ENCODE peak calls at places on chromosomes 13 and 19, in nine cellular contexts. U is lower leg skin; V is stimulated activated CD8-positive, alpha-beta memory T cell treated with anti-CD3 and anti-CD28 coated beads, Interleukin-15, amount 100 ng/mL, for 24 hours; J is T-helper 1 cell; Z is HFF-Myc; G is LoVo; I is amygdala; F is adrenal gland; A is HTR-8/SVneo. P is an unnamed sample.
A peak's percentile ranks its signal among the peaks of the same experiment; 100 is the strongest.

GRCh38 chr19:13118424-13119193 is 545 bp downstream of the NACC1 start:
- DNase-seq in Z (no peak), J (peak; percentile 30), V (no peak), G (peak; percentile 15), I (no peak), A (peak; percentile 84), F (no peak), U (no peak), P (peak; percentile 75)

GRCh38 chr13:37481005-37481857 is 117.3 kb downstream of the POSTN start:
- DNase-seq in U (no peak), G (no peak), F (no peak), V (no peak), I (no peak), J (no peak), Z (no peak), A (no peak), P (no peak)

GRCh38 chr13:32426191-32426980 is 1.5 kb downstream of the N4BP2L1 start:
- DNase-seq in J (peak; percentile 85), G (peak; percentile 54), A (no peak), Z (no peak), V (no peak), I (no peak), F (no peak), U (no peak), P (peak; percentile 79)

GRCh38 chr19:44005968-44006367 is 3.2 kb downstream of the ZNF230 start:
- DNase-seq in F (no peak), I (no peak), U (no peak), J (no peak), G (no peak), Z (no peak), V (no peak), A (no peak), P (no peak)

GRCh38 chr19:18731562-18732008 is 48.1 kb downstream of the CRTC1 start:
- DNase-seq in G (no peak), J (no peak), U (no peak), I (no peak), Z (no peak), F (no peak), V (no peak), A (no peak), P (no peak)

GRCh38 chr19:1041835-1042685 is 2.2 kb downstream of the ABCA7 start:
- DNase-seq in G (no peak), A (no peak), F (no peak), Z (no peak), V (no peak), J (no peak), I (no peak), U (peak; percentile 79), P (no peak)

GRCh38 chr13:38641164-38641948 is 45.5 kb upstream of the FREM2 start:
- DNase-seq in G (no peak), Z (no peak), I (no peak), F (no peak), V (no peak), A (no peak), U (no peak), J (no peak), P (no peak)

GRCh38 chr13:104532131-104532530 is 1465.9 kb upstream of the SLC10A2 start:
- DNase-seq in I (no peak), F (no peak), V (no peak), J (no peak), G (no peak), U (no peak), Z (no peak), A (no peak), P (no peak)

GRCh38 chr19:31338069-31338767 is 11.0 kb downstream of the TSHZ3 start:
- DNase-seq in F (peak; percentile 84), A (no peak), I (no peak), U (no peak), Z (no peak), J (no peak), V (no peak), G (no peak), P (peak; percentile 55)

GRCh38 chr13:49441846-49442245 is 2.0 kb downstream of the CAB39L start:
- DNase-seq in V (no peak), G (no peak), A (no peak), J (peak; percentile 63), U (no peak), F (no peak), Z (no peak), I (no peak), P (no peak)

GRCh38 chr13:28492527-28493367 is 2.2 kb downstream of the FLT1 start:
- DNase-seq in G (no peak), J (peak; percentile 78), F (no peak), V (no peak), U (no peak), I (no peak), Z (peak; percentile 52), A (no peak), P (no peak)

GRCh38 chr13:73324842-73325241 is 266.0 kb downstream of the KLF5 start:
- DNase-seq in I (no peak), G (no peak), U (no peak), J (no peak), V (no peak), Z (no peak), F (no peak), A (no peak), P (no peak)

GRCh38 chr19:1206733-1207301 is 1.2 kb downstream of the STK11 start:
- DNase-seq in V (no peak), A (no peak), U (no peak), J (peak; percentile 38), Z (no peak), I (no peak), G (no peak), F (no peak), P (peak; percentile 39)

GRCh38 chr13:65965496-65965895 is 1264.6 kb downstream of the PCDH9 start:
- DNase-seq in V (no peak), F (no peak), U (no peak), G (no peak), Z (no peak), A (no peak), J (no peak), I (no peak), P (no peak)

GRCh38 chr19:29645911-29646310 is 19.4 kb upstream of the PLEKHF1 start:
- DNase-seq in U (peak; percentile 35), Z (no peak), G (no peak), I (peak; percentile 42), A (no peak), F (peak; percentile 56), J (no peak), V (no peak), P (no peak)